ENCODE peak calls at places on chromosome 21, in eight cellular contexts. M is omental fat pad, G is keratinocyte, V is progenitor cell of endocrine pancreas, I is left ventricle myocardium inferior, L is AG09319, Q is dorsolateral prefrontal cortex, B is cardiac muscle cell. P is an unnamed sample.

GRCh38 chr21:34869541-34869940 is 179.6 kb downstream of the RUNX1 start:
- DNase-seq in Q (no peak), V (no peak), M (no peak), G (no peak), I (no peak), B (no peak), L (no peak), P (no peak)

GRCh38 chr21:24148461-24148860 is 1458.8 kb downstream of the MRPL39 start:
- DNase-seq in L (no peak), G (no peak), M (no peak), V (no peak), Q (no peak), B (no peak), I (no peak), P (no peak)

GRCh38 chr21:21137986-21138385 is 139.8 kb downstream of the NCAM2 start:
- DNase-seq in G (no peak), B (peak), Q (no peak), M (no peak), L (no peak), V (no peak), I (no peak), P (no peak)

GRCh38 chr21:14797543-14797942 is 251.4 kb upstream of the SAMSN1 start:
- DNase-seq in V (no peak), L (no peak), B (no peak), M (no peak), Q (no peak), I (no peak), G (no peak), P (no peak)

GRCh38 chr21:44759628-44760285 is 41.9 kb downstream of the UBE2G2 start:
- DNase-seq in V (no peak), Q (no peak), I (no peak), L (no peak), M (no peak), B (no peak), G (no peak), P (no peak)

GRCh38 chr21:29481081-29481480 is 182.4 kb downstream of the BACH1 start:
- DNase-seq in Q (no peak), I (no peak), V (no peak), M (no peak), L (no peak), G (no peak), B (no peak), P (no peak)

GRCh38 chr21:28181730-28182129 is 810.9 kb downstream of the LTN1 start:
- DNase-seq in I (no peak), M (no peak), Q (no peak), L (no peak), G (no peak), V (no peak), B (no peak), P (no peak)

GRCh38 chr21:42671778-42672593 is 18.6 kb downstream of the PDE9A start:
- DNase-seq in L (no peak), I (no peak), Q (no peak), M (no peak), V (no peak), B (no peak), G (no peak), P (no peak)

GRCh38 chr21:31145271-31145801 is 107.1 kb upstream of the KRTAP19-8 start:
- DNase-seq in B (no peak), M (no peak), Q (no peak), I (no peak), L (no peak), G (no peak), V (no peak), P (no peak)

GRCh38 chr21:16211339-16212303 is 481.8 kb downstream of the USP25 start:
- DNase-seq in V (no peak), B (no peak), M (no peak), L (no peak), Q (no peak), I (no peak), G (no peak), P (no peak)

GRCh38 chr21:35390013-35390776 is 341.1 kb upstream of the RUNX1 start:
- DNase-seq in V (no peak), L (no peak), M (no peak), I (no peak), G (peak), Q (no peak), B (peak), P (no peak)

GRCh38 chr21:15688016-15688415 is 41.8 kb upstream of the USP25 start:
- DNase-seq in I (no peak), V (no peak), L (no peak), B (no peak), M (no peak), G (no peak), Q (no peak), P (no peak)

GRCh38 chr21:14942801-14943490 is 121.9 kb downstream of the NRIP1 start:
- DNase-seq in Q (no peak), L (no peak), I (no peak), B (peak), M (no peak), G (no peak), V (no peak), P (no peak)

GRCh38 chr21:44574457-44575306 is 1.2 kb downstream of the KRTAP10-4 start:
- DNase-seq in M (no peak), V (no peak), G (no peak), I (no peak), L (no peak), Q (no peak), B (no peak), P (no peak)

GRCh38 chr21:34274001-34274400 is 89.8 kb upstream of the KCNE2 start:
- DNase-seq in L (no peak), B (peak), G (no peak), I (no peak), M (no peak), Q (no peak), V (no peak), P (no peak)

GRCh38 chr21:35294231-35294898 is 245.3 kb upstream of the RUNX1 start:
- DNase-seq in L (no peak), I (no peak), B (no peak), M (no peak), V (no peak), G (peak), Q (no peak), P (no peak)

GRCh38 chr21:14670409-14670808 is 124.3 kb upstream of the SAMSN1 start:
- DNase-seq in B (no peak), I (no peak), L (no peak), V (no peak), G (no peak), M (no peak), Q (no peak), P (no peak)

GRCh38 chr21:27132270-27132669 is 165.4 kb upstream of the ADAMTS5 start:
- DNase-seq in M (no peak), B (peak), Q (no peak), V (no peak), G (no peak), L (no peak), I (no peak), P (no peak)

GRCh38 chr21:35920428-35920827 is 139.9 kb downstream of the SETD4 start:
- DNase-seq in Q (no peak), M (no peak), B (no peak), I (no peak), V (no peak), G (no peak), L (no peak), P (no peak)

GRCh38 chr21:44321846-44322450 is 17.2 kb downstream of the CFAP410 start:
- DNase-seq in L (no peak), G (no peak), M (no peak), B (no peak), Q (no peak), I (no peak), V (no peak), P (no peak)

GRCh38 chr21:44760376-44760775 is 41.2 kb downstream of the UBE2G2 start:
- DNase-seq in V (no peak), B (no peak), M (no peak), Q (no peak), I (no peak), G (no peak), L (no peak), P (no peak)

GRCh38 chr21:26394341-26394740 is 178.7 kb downstream of the CYYR1 start:
- DNase-seq in G (no peak), Q (no peak), M (no peak), V (no peak), B (no peak), I (no peak), L (no peak), P (no peak)

GRCh38 chr21:35475006-35475405 is 425.9 kb upstream of the RUNX1 start:
- DNase-seq in M (no peak), G (no peak), L (no peak), B (peak), Q (no peak), V (no peak), I (no peak), P (no peak)

GRCh38 chr21:17540530-17540929 is 27.7 kb downstream of the CXADR start:
- DNase-seq in I (no peak), M (no peak), G (no peak), V (no peak), L (no peak), B (no peak), Q (no peak), P (no peak)

GRCh38 chr21:41374177-41374712 is 12.4 kb downstream of the MX2 start:
- DNase-seq in L (no peak), V (no peak), B (no peak), I (no peak), G (no peak), M (no peak), Q (no peak), P (no peak)
- TF ChIP-seq CTCF in L (no peak), V (no peak), B (no peak), I (no peak), G (no peak), M (no peak), Q (no peak), P (no peak)

DNA sequence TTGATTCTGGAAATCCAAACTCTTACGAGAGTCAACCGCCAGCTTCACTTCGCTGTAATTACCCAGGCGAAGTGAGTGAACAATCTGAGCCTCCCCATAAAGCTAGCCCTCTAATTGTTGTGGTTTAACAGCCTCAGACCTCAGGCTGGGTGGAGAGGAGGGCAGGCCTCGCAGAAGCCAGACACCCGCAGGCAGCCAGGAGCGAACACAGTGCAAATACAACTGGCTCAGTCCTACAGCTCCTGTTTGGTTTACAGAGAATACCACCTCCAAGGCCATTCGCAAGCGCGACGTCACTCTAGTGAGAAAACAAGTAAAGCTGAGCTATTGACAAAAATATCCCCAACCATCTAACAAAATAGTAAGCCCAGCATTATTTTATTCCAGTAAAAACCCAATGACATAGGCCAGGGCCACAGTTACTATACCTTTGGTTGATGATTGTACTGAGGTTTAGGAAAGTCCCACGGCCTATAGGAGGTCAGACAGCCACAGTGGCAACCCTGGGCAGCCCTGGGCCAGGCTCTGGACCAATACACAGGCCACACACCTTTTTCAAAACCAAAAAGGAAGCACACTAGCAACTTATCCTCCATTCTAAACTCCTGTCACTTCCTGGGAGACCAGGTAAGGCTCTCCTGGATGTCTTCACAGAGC is 163.3 kb downstream of the ETS2 start:
- DNase-seq in L (no peak), I (no peak), V (no peak), B (no peak), M (no peak), Q (no peak), G (no peak), P (no peak)
- TF ChIP-seq CTCF in L (no peak), I (no peak), V (no peak), B (no peak), M (no peak), Q (no peak), G (no peak), P (no peak)

GRCh38 chr21:18951291-18952038 is 547.9 kb upstream of the TMPRSS15 start:
- DNase-seq in I (no peak), B (no peak), Q (no peak), G (no peak), V (peak), M (no peak), L (no peak), P (peak)
- TF ChIP-seq CTCF in I (peak), B (no peak), Q (peak), G (no peak), V (peak), M (no peak), L (no peak), P (peak)

GRCh38 chr21:23131177-23131576 is 2133.0 kb downstream of the NCAM2 start:
- DNase-seq in V (no peak), B (no peak), L (no peak), Q (no peak), G (no peak), I (no peak), M (no peak), P (no peak)
- TF ChIP-seq CTCF in V (peak), B (no peak), L (no peak), Q (no peak), G (no peak), I (peak), M (no peak), P (peak)

DNA sequence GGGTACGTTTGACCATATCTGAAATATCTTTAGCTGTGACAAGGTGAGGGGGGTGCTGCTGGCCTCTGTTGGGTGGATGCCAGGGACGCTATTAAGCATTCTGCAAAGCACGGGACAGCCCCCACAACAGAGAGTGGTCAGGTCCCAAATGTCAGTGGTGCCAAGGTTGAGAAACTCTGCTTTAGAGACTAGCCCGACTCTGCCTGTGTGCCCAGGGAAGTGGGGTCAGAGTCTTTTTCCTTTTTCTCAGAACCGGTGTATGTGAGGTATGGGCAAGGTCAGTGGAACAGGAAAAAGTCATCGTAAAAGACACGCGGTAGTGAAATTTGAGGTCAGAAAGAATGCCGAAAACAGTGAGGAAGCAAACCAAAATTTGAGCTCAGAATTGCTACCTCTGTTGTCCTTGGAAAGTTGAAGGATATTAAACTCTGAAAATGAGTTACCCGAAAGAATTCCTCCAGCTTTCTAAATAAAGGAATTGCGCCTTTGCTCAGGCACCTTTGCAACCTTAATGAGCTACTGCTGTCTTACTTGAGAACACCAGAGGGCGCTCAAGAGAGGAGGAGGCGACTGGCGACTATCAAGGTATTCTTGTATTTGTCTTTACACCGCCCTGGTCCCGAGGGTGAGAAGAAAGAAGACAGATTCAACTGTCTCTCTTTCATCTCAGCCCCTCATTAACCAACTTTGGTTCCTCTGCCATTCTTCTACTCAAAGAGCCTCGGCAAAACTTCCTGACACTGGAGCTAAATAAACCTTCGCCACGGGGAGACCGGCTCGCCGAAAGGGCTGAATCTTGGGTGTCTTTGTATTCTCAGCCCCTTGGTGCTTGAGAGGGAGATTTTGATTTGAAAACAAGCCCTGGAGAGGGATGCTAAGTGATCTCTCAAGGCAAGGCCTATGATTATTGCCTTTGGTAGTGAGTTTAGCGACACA is 85.4 kb upstream of the OLIG2 start:
- DNase-seq in I (no peak), M (no peak), L (peak), V (peak), B (peak), Q (no peak), G (no peak), P (peak)
- TF ChIP-seq CTCF in I (peak), M (no peak), L (peak), V (peak), B (peak), Q (peak), G (peak), P (peak)

GRCh38 chr21:36994501-36995189 is 11.9 kb upstream of the RIPPLY3 start:
- DNase-seq in I (no peak), B (peak), Q (no peak), V (no peak), L (no peak), G (no peak), M (no peak), P (no peak)
- TF ChIP-seq CTCF in I (no peak), B (peak), Q (no peak), V (no peak), L (no peak), G (no peak), M (no peak), P (no peak)

GRCh38 chr21:37762606-37763005 is 153.7 kb downstream of the KCNJ6 start:
- DNase-seq in V (no peak), L (no peak), I (no peak), M (no peak), Q (no peak), B (no peak), G (no peak), P (no peak)

GRCh38 chr21:37763298-37763697 is 153.0 kb downstream of the KCNJ6 start:
- DNase-seq in M (no peak), L (no peak), V (no peak), I (no peak), Q (no peak), B (no peak), G (no peak), P (no peak)

GRCh38 chr21:37757631-37758376 is 158.5 kb downstream of the KCNJ6 start:
- DNase-seq in G (no peak), M (no peak), Q (no peak), V (no peak), B (no peak), L (no peak), I (no peak), P (no peak)

GRCh38 chr21:37759777-37760176 is 156.5 kb downstream of the KCNJ6 start:
- DNase-seq in V (no peak), M (no peak), B (no peak), I (no peak), G (no peak), L (no peak), Q (no peak), P (no peak)

GRCh38 chr21:37758997-37759396 is 157.3 kb downstream of the KCNJ6 start:
- DNase-seq in M (no peak), B (peak), G (no peak), L (peak), Q (no peak), I (no peak), V (peak), P (peak)
- TF ChIP-seq CTCF in M (no peak), B (peak), G (peak), L (peak), Q (no peak), I (peak), V (peak), P (peak)

GRCh38 chr21:41025057-41025390 is 142.9 kb upstream of the BACE2 start:
- DNase-seq in V (peak), I (no peak), Q (no peak), L (no peak), M (no peak), B (no peak), G (no peak), P (no peak)

GRCh38 chr21:41029573-41029972 is 138.4 kb upstream of the BACE2 start:
- DNase-seq in G (no peak), M (no peak), Q (no peak), I (no peak), B (no peak), L (no peak), V (no peak), P (no peak)

GRCh38 chr21:41024341-41025056 is 143.5 kb upstream of the BACE2 start:
- DNase-seq in B (no peak), I (no peak), L (no peak), Q (no peak), V (no peak), M (no peak), G (no peak), P (no peak)

GRCh38 chr21:41023936-41024335 is 144.0 kb upstream of the BACE2 start:
- DNase-seq in L (no peak), G (no peak), I (no peak), M (no peak), B (no peak), Q (no peak), V (no peak), P (no peak)
- TF ChIP-seq CTCF in L (no peak), G (no peak), I (no peak), M (no peak), B (no peak), Q (no peak), V (no peak), P (no peak)

GRCh38 chr21:46068516-46069079 is 29.3 kb upstream of the COL6A2 start:
- DNase-seq in Q (no peak), M (no peak), G (no peak), I (no peak), B (no peak), L (no peak), V (no peak), P (no peak)

GRCh38 chr21:46069719-46070279 is 28.1 kb upstream of the COL6A2 start:
- DNase-seq in Q (no peak), L (no peak), M (no peak), V (peak), G (no peak), B (no peak), I (no peak), P (no peak)

GRCh38 chr21:46067505-46068201 is 30.3 kb upstream of the COL6A2 start:
- DNase-seq in V (no peak), L (no peak), I (no peak), G (no peak), M (no peak), B (no peak), Q (no peak), P (no peak)

GRCh38 chr21:46071082-46071481 is 26.8 kb upstream of the COL6A2 start:
- DNase-seq in L (no peak), B (no peak), V (peak), I (no peak), M (peak), Q (no peak), G (no peak), P (no peak)

GRCh38 chr21:46069166-46069565 is 28.7 kb upstream of the COL6A2 start:
- DNase-seq in V (no peak), M (no peak), L (no peak), Q (no peak), I (no peak), B (no peak), G (no peak), P (no peak)
- TF ChIP-seq CTCF in V (no peak), M (no peak), L (no peak), Q (no peak), I (no peak), B (no peak), G (no peak), P (no peak)

P was measured in neural crest cell.